ENCODE peak calls at places on chromosome 5, in seven cellular contexts. Y is suprapubic skin; K is CD4-positive, alpha-beta memory T cell; G is upper lobe of right lung; P is fibroblast of lung; O is mesendoderm; C is iPS DF 6.9. U is an unnamed sample.

GRCh38 chr5:124649548-124650501 is 96.6 kb downstream of the ZNF608 start:
- DNase-seq in Y (no peak), K (peak; percentile 70), G (peak; percentile 87), P (peak; percentile 97), O (no peak), C (no peak), U (peak; percentile 41)

GRCh38 chr5:172479034-172479783 is 24.9 kb upstream of the SH3PXD2B start:
- DNase-seq in Y (peak; percentile 83), K (peak; percentile 57), G (peak; percentile 85), P (peak; percentile 81), O (peak; percentile 97), C (peak; percentile 75), U (peak; percentile 87)

GRCh38 chr5:72235725-72236124 is 84.3 kb downstream of the MRPS27 start:
- DNase-seq in Y (no peak), K (no peak), G (no peak), P (no peak), O (no peak), C (no peak), U (no peak)

GRCh38 chr5:132417010-132417439 is 47.5 kb downstream of the SLC22A5 start:
- DNase-seq in Y (no peak), K (no peak), G (no peak), P (no peak), O (no peak), C (no peak), U (no peak)

GRCh38 chr5:118042076-118042475 is 946.3 kb downstream of the DTWD2 start:
- DNase-seq in Y (no peak), K (no peak), G (no peak), P (no peak), O (no peak), C (no peak), U (no peak)

GRCh38 chr5:41863871-41864486 is 6.2 kb downstream of the OXCT1 start:
- DNase-seq in Y (no peak), K (no peak), G (no peak), P (peak; percentile 50), O (no peak), C (no peak), U (no peak)

GRCh38 chr5:36305571-36306326 is 4.0 kb upstream of the RANBP3L start:
- DNase-seq in Y (no peak), K (no peak), G (peak; percentile 68), P (peak; percentile 40), O (peak; percentile 51), C (peak; percentile 5), U (peak; percentile 48)

GRCh38 chr5:142472306-142472951 is 147.6 kb upstream of the SPRY4 start:
- DNase-seq in Y (no peak), K (peak; percentile 82), G (no peak), P (peak; percentile 95), O (peak; percentile 73), C (no peak), U (no peak)

GRCh38 chr5:180839935-180840334 is 21.1 kb downstream of the ZFP62 start:
- DNase-seq in Y (no peak), K (no peak), G (no peak), P (no peak), O (no peak), C (no peak), U (no peak)

GRCh38 chr5:147522435-147522834 is 12.6 kb upstream of the DPYSL3 start:
- DNase-seq in Y (no peak), K (no peak), G (no peak), P (peak; percentile 86), O (peak; percentile 68), C (no peak), U (no peak)

GRCh38 chr5:88885043-88885442 is 2.1 kb upstream of the MEF2C start:
- DNase-seq in Y (no peak), K (no peak), G (no peak), P (no peak), O (no peak), C (no peak), U (no peak)

GRCh38 chr5:72109625-72110024 is 2.4 kb downstream of the MAP1B start:
- DNase-seq in Y (no peak), K (no peak), G (no peak), P (peak; percentile 58), O (peak; percentile 60), C (no peak), U (no peak)

GRCh38 chr5:54844905-54845566 is 140.4 kb downstream of the ESM1 start:
- DNase-seq in Y (no peak), K (no peak), G (no peak), P (peak; percentile 45), O (peak; percentile 34), C (no peak), U (peak; percentile 6)

GRCh38 chr5:57476743-57477142 is 5.9 kb downstream of the ACTBL2 start:
- DNase-seq in Y (no peak), K (no peak), G (no peak), P (peak; percentile 40), O (no peak), C (no peak), U (no peak)

GRCh38 chr5:109656829-109657228 is 32.9 kb upstream of the MAN2A1 start:
- DNase-seq in Y (peak; percentile 71), K (peak; percentile 78), G (no peak), P (peak; percentile 96), O (no peak), C (no peak), U (no peak)

GRCh38 chr5:164597293-164597900 is 1092.0 kb downstream of the MAT2B start:
- DNase-seq in Y (no peak), K (no peak), G (no peak), P (no peak), O (peak; percentile 48), C (peak; percentile 27), U (peak; percentile 65)

GRCh38 chr5:126383755-126384154 is 39.5 kb upstream of the GRAMD2B start:
- DNase-seq in Y (no peak), K (no peak), G (no peak), P (no peak), O (no peak), C (no peak), U (no peak)

GRCh38 chr5:126384985-126385384 is 38.2 kb upstream of the GRAMD2B start:
- DNase-seq in Y (no peak), K (no peak), G (no peak), P (peak; percentile 95), O (no peak), C (no peak), U (no peak)

GRCh38 chr5:126383246-126383645 is 40.0 kb upstream of the GRAMD2B start:
- DNase-seq in Y (no peak), K (no peak), G (no peak), P (peak; percentile 84), O (no peak), C (no peak), U (no peak)

GRCh38 chr5:126385509-126385908 is 37.7 kb upstream of the GRAMD2B start:
- DNase-seq in Y (no peak), K (no peak), G (no peak), P (no peak), O (no peak), C (no peak), U (no peak)

DNA sequence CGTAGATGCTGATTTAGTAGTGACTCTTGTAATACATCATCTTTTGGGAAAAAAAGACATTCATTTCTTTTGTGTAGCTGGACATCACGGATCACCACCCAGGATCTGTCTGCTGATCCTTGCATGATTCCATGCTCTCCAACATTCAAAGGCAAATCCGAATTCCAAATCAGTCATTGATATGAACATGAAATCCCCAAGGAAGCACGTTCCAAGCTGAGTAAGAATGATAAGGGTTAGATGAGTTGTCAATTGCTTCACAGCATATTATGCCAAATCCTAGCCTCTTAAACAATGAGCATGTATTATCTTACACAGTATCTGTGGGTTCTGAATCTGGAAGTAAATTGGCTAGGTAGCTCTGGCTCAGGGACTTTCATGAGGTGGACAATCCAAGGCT is 37.1 kb upstream of the GRAMD2B start:
- DNase-seq in Y (no peak), K (no peak), G (no peak), P (peak; percentile 39), O (no peak), C (no peak), U (no peak)
- H3K4me1 ChIP-seq in Y (peaks cover 11% of the 10 kb centered on the region), K (no peaks in the 10 kb centered on the region), G (no peaks in the 10 kb centered on the region), P (peaks cover 18% of the 10 kb centered on the region), O (no peaks in the 10 kb centered on the region), C (peaks cover 1% of the 10 kb centered on the region), U (no peaks in the 10 kb centered on the region)

DNA sequence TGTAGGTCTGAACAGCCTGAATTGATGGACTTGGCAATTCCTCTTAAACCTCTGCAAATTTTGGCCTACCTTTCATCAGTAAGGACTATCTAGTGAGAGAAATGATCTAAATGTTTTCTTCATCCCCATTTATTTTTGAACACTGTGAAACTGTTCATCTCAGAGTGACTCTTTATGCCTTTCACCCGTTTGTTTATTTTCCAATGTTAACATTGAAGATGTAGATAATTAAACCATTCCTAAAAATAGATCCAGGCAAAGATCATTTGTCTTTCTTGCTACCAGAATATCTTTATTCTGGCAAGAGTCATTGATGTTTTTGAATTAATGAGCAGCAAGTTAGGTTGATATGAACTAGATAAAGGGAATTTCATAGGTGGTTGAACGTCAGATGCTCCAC is 3.2 kb downstream of the CPEB4 start:
- DNase-seq in Y (no peak), K (no peak), G (no peak), P (no peak), O (no peak), C (no peak), U (no peak)
- H3K4me1 ChIP-seq in Y (peaks cover 80% of the 10 kb centered on the region), K (peaks cover 66% of the 10 kb centered on the region), G (peaks cover 41% of the 10 kb centered on the region), P (peaks cover 3% of the 10 kb centered on the region), O (peaks cover 1% of the 10 kb centered on the region), C (peaks cover 4% of the 10 kb centered on the region), U (peaks cover 11% of the 10 kb centered on the region)

DNA sequence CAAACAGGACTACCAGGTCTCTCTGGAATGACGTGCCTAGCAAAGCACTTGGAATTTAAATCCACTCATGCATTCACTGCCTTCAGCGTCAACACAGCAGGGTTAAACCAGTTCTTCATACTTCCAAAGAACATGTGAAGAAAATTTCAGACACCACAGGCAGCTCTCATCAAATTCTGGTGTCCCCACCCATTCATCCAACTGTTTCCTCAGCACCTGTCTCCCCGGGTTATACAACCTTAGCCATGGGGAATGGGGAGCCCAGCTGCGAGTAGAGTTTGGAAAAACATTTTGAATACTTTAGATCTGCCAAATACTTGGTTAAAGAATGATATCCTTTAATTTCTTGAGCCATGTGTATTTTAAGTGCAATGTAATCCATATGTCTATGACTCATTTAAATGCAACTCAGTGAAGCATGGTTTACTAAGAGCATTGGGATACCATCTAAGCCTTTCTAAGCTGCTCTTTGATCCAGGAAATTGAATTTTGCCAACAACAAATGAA is 17.4 kb downstream of the ADAM19 start:
- DNase-seq in Y (no peak), K (no peak), G (no peak), P (peak; percentile 93), O (no peak), C (no peak), U (no peak)
- H3K4me1 ChIP-seq in Y (peaks cover 23% of the 10 kb centered on the region), K (peaks cover 89% of the 10 kb centered on the region), G (peaks cover 40% of the 10 kb centered on the region), P (peaks cover 53% of the 10 kb centered on the region), O (peaks cover 10% of the 10 kb centered on the region), C (peaks cover 5% of the 10 kb centered on the region), U (no peaks in the 10 kb centered on the region)

DNA sequence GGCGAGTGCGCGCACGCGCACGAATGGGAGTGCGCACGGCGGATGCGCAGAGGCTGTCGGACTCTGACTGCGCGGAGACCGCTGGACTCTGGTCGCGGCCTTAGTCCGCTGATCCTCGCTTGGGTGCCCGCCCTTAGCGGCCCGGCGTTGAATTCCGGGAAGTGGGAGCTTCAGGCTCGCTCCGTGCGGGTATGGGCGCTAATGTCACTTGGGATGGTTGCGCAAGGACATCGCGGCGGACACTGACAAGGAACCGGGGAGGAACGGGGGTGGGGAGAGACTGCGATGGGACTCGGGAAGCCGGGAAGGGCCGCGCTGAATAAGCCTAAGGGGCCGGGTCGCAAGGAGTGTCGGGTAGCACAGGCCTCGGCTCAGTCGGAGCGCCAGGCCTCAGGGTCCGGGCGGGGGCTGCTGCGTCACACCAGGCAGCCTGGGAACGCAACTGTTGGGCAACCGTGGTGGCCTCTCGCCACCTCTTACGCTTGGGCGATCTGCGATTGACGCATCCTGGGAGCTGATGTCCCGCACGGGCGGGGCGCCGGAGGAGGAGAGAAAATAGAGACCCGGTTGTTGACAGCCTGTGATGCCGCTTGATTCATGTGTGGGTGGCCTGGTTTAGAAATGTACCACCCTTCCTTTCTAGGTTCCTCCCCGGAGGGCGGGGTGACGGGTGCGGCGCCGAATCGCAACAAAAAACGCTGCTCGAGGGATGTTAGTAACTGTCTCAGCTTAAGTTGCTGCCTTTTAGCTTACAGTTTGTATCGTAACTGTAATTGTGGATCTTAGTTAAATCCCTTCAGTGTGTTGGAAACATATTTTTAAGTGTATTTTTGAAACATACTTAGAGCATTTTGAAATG is 545 bp upstream of the CHD1 start:
- DNase-seq in Y (peak; percentile 99), K (peak; percentile 99), G (peak; percentile 96), P (peak; percentile 94), O (peak; percentile 93), C (peak; percentile 33), U (peak; percentile 93)
- H3K4me1 ChIP-seq in Y (peaks cover 47% of the 10 kb centered on the region), K (peaks cover 72% of the 10 kb centered on the region), G (peaks cover 34% of the 10 kb centered on the region), P (no peaks in the 10 kb centered on the region), O (no peaks in the 10 kb centered on the region), C (no peaks in the 10 kb centered on the region), U (peaks cover 47% of the 10 kb centered on the region)